ENCODE peak calls at places on chromosomes 16 and 17, in eight cellular contexts. One of them, this sample, is unnamed.

GRCh38 chr17:40582328-40582901 is 17.1 kb upstream of the CCR7 start:
- DNase-seq in astrocyte of the spinal cord: no peak
- DNase-seq in fibroblast of mammary gland: no peak
- DNase-seq in hepatocyte: no peak
- DNase-seq in prostate gland: peak
- DNase-seq in dorsolateral prefrontal cortex: no peak
- DNase-seq in stomach: peak
- DNase-seq in cardiac muscle cell: no peak
- DNase-seq in this sample: no peak

GRCh38 chr17:7932949-7933348 is 943 bp downstream of the CNTROB start:
- DNase-seq in astrocyte of the spinal cord: peak
- DNase-seq in cardiac muscle cell: peak
- DNase-seq in fibroblast of mammary gland: peak
- DNase-seq in dorsolateral prefrontal cortex: no peak
- DNase-seq in prostate gland: no peak
- DNase-seq in hepatocyte: peak
- DNase-seq in stomach: peak
- DNase-seq in this sample: peak

GRCh38 chr17:77087650-77088454 is 52.9 kb upstream of the SEC14L1 start:
- DNase-seq in dorsolateral prefrontal cortex: no peak
- DNase-seq in prostate gland: no peak
- DNase-seq in hepatocyte: no peak
- DNase-seq in cardiac muscle cell: no peak
- DNase-seq in astrocyte of the spinal cord: no peak
- DNase-seq in fibroblast of mammary gland: no peak
- DNase-seq in stomach: no peak
- DNase-seq in this sample: no peak

GRCh38 chr16:71383054-71383773 is 24.7 kb downstream of the CALB2 start:
- DNase-seq in hepatocyte: peak
- DNase-seq in fibroblast of mammary gland: peak
- DNase-seq in stomach: no peak
- DNase-seq in dorsolateral prefrontal cortex: no peak
- DNase-seq in prostate gland: no peak
- DNase-seq in cardiac muscle cell: peak
- DNase-seq in astrocyte of the spinal cord: no peak
- DNase-seq in this sample: peak

GRCh38 chr17:42525221-42525620 is 10.8 kb upstream of the NAGLU start:
- DNase-seq in cardiac muscle cell: no peak
- DNase-seq in dorsolateral prefrontal cortex: no peak
- DNase-seq in hepatocyte: no peak
- DNase-seq in astrocyte of the spinal cord: peak
- DNase-seq in prostate gland: no peak
- DNase-seq in stomach: no peak
- DNase-seq in fibroblast of mammary gland: peak
- DNase-seq in this sample: peak

GRCh38 chr16:82298472-82298871 is 128.4 kb upstream of the MPHOSPH6 start:
- DNase-seq in dorsolateral prefrontal cortex: no peak
- DNase-seq in prostate gland: no peak
- DNase-seq in cardiac muscle cell: no peak
- DNase-seq in stomach: no peak
- DNase-seq in astrocyte of the spinal cord: no peak
- DNase-seq in fibroblast of mammary gland: no peak
- DNase-seq in hepatocyte: no peak
- DNase-seq in this sample: no peak

GRCh38 chr17:36722121-36722902 is 120.9 kb downstream of the MRM1 start:
- DNase-seq in stomach: peak
- DNase-seq in fibroblast of mammary gland: peak
- DNase-seq in dorsolateral prefrontal cortex: peak
- DNase-seq in hepatocyte: peak
- DNase-seq in prostate gland: peak
- DNase-seq in cardiac muscle cell: peak
- DNase-seq in astrocyte of the spinal cord: peak
- DNase-seq in this sample: no peak

GRCh38 chr16:27685802-27686201 is 135.9 kb downstream of the KATNIP start:
- DNase-seq in cardiac muscle cell: peak
- DNase-seq in prostate gland: no peak
- DNase-seq in dorsolateral prefrontal cortex: no peak
- DNase-seq in astrocyte of the spinal cord: peak
- DNase-seq in stomach: no peak
- DNase-seq in fibroblast of mammary gland: peak
- DNase-seq in hepatocyte: no peak
- DNase-seq in this sample: peak

GRCh38 chr16:24288516-24288915 is 32.4 kb downstream of the CACNG3 start:
- DNase-seq in fibroblast of mammary gland: no peak
- DNase-seq in prostate gland: no peak
- DNase-seq in astrocyte of the spinal cord: no peak
- DNase-seq in dorsolateral prefrontal cortex: peak
- DNase-seq in hepatocyte: no peak
- DNase-seq in stomach: no peak
- DNase-seq in cardiac muscle cell: no peak
- DNase-seq in this sample: no peak

GRCh38 chr17:489758-490329 is 137.2 kb upstream of the RPH3AL start:
- DNase-seq in fibroblast of mammary gland: peak
- DNase-seq in astrocyte of the spinal cord: peak
- DNase-seq in dorsolateral prefrontal cortex: no peak
- DNase-seq in prostate gland: no peak
- DNase-seq in hepatocyte: peak
- DNase-seq in stomach: peak
- DNase-seq in cardiac muscle cell: peak
- DNase-seq in this sample: peak

GRCh38 chr16:64846966-64847365 is 274.9 kb downstream of the CDH11 start:
- DNase-seq in hepatocyte: no peak
- DNase-seq in cardiac muscle cell: no peak
- DNase-seq in astrocyte of the spinal cord: no peak
- DNase-seq in fibroblast of mammary gland: no peak
- DNase-seq in prostate gland: no peak
- DNase-seq in dorsolateral prefrontal cortex: no peak
- DNase-seq in stomach: no peak
- DNase-seq in this sample: no peak

GRCh38 chr16:13909872-13910303 is 10.1 kb upstream of the ERCC4 start:
- DNase-seq in dorsolateral prefrontal cortex: no peak
- DNase-seq in astrocyte of the spinal cord: peak
- DNase-seq in fibroblast of mammary gland: peak
- DNase-seq in stomach: peak
- DNase-seq in hepatocyte: peak
- DNase-seq in cardiac muscle cell: peak
- DNase-seq in prostate gland: peak
- DNase-seq in this sample: peak

GRCh38 chr17:4999429-5000093 is 1.8 kb downstream of the KIF1C start:
- DNase-seq in hepatocyte: no peak
- DNase-seq in dorsolateral prefrontal cortex: no peak
- DNase-seq in cardiac muscle cell: no peak
- DNase-seq in stomach: no peak
- DNase-seq in prostate gland: no peak
- DNase-seq in astrocyte of the spinal cord: no peak
- DNase-seq in fibroblast of mammary gland: no peak
- DNase-seq in this sample: no peak

GRCh38 chr17:4998027-4998665 is 396 bp downstream of the KIF1C start:
- DNase-seq in stomach: peak
- DNase-seq in cardiac muscle cell: no peak
- DNase-seq in dorsolateral prefrontal cortex: peak
- DNase-seq in fibroblast of mammary gland: no peak
- DNase-seq in hepatocyte: no peak
- DNase-seq in prostate gland: no peak
- DNase-seq in astrocyte of the spinal cord: peak
- DNase-seq in this sample: peak

GRCh38 chr17:5000237-5000639 is 2.5 kb downstream of the KIF1C start:
- DNase-seq in fibroblast of mammary gland: peak
- DNase-seq in prostate gland: no peak
- DNase-seq in cardiac muscle cell: peak
- DNase-seq in stomach: peak
- DNase-seq in astrocyte of the spinal cord: no peak
- DNase-seq in dorsolateral prefrontal cortex: no peak
- DNase-seq in hepatocyte: no peak
- DNase-seq in this sample: peak

GRCh38 chr17:4998666-4999428 is 1.1 kb downstream of the KIF1C start:
- DNase-seq in dorsolateral prefrontal cortex: no peak
- DNase-seq in astrocyte of the spinal cord: no peak
- DNase-seq in cardiac muscle cell: no peak
- DNase-seq in hepatocyte: peak
- DNase-seq in fibroblast of mammary gland: no peak
- DNase-seq in stomach: peak
- DNase-seq in prostate gland: no peak
- DNase-seq in this sample: no peak

GRCh38 chr17:4997302-4998026 is at the start of the genes INCA1 and KIF1C:
- DNase-seq in prostate gland: peak
- DNase-seq in cardiac muscle cell: peak
- DNase-seq in fibroblast of mammary gland: peak
- DNase-seq in hepatocyte: peak
- DNase-seq in astrocyte of the spinal cord: peak
- DNase-seq in dorsolateral prefrontal cortex: peak
- DNase-seq in stomach: peak
- DNase-seq in this sample: peak
- TF ChIP-seq CTCF in prostate gland: no peak
- TF ChIP-seq CTCF in cardiac muscle cell: no peak
- TF ChIP-seq CTCF in fibroblast of mammary gland: no peak
- TF ChIP-seq CTCF in hepatocyte: no peak
- TF ChIP-seq CTCF in astrocyte of the spinal cord: no peak
- TF ChIP-seq CTCF in dorsolateral prefrontal cortex: peak
- TF ChIP-seq CTCF in stomach: no peak
- TF ChIP-seq CTCF in this sample: no peak

GRCh38 chr16:87602005-87602790 is at the start of gene JPH3:
- DNase-seq in astrocyte of the spinal cord: no peak
- DNase-seq in dorsolateral prefrontal cortex: no peak
- DNase-seq in cardiac muscle cell: no peak
- DNase-seq in stomach: no peak
- DNase-seq in hepatocyte: peak
- DNase-seq in fibroblast of mammary gland: no peak
- DNase-seq in prostate gland: no peak
- DNase-seq in this sample: no peak
- H3K4me3 ChIP-seq in astrocyte of the spinal cord: no peak
- H3K4me3 ChIP-seq in dorsolateral prefrontal cortex: peak
- H3K4me3 ChIP-seq in cardiac muscle cell: peak
- H3K4me3 ChIP-seq in stomach: peak
- H3K4me3 ChIP-seq in hepatocyte: peak
- H3K4me3 ChIP-seq in fibroblast of mammary gland: no peak
- H3K4me3 ChIP-seq in prostate gland: no peak
- H3K4me3 ChIP-seq in this sample: no peak

GRCh38 chr16:88595101-88595500 is 24.9 kb downstream of the ZC3H18 start:
- DNase-seq in hepatocyte: no peak
- DNase-seq in fibroblast of mammary gland: no peak
- DNase-seq in astrocyte of the spinal cord: no peak
- DNase-seq in stomach: no peak
- DNase-seq in dorsolateral prefrontal cortex: no peak
- DNase-seq in cardiac muscle cell: no peak
- DNase-seq in prostate gland: no peak
- DNase-seq in this sample: no peak
- TF ChIP-seq CTCF in hepatocyte: no peak
- TF ChIP-seq CTCF in fibroblast of mammary gland: no peak
- TF ChIP-seq CTCF in astrocyte of the spinal cord: no peak
- TF ChIP-seq CTCF in stomach: no peak
- TF ChIP-seq CTCF in dorsolateral prefrontal cortex: no peak
- TF ChIP-seq CTCF in cardiac muscle cell: no peak
- TF ChIP-seq CTCF in prostate gland: no peak
- TF ChIP-seq CTCF in this sample: no peak

GRCh38 chr16:1430759-1431496 is at the start of gene PERCC1:
- DNase-seq in stomach: peak
- DNase-seq in cardiac muscle cell: no peak
- DNase-seq in astrocyte of the spinal cord: no peak
- DNase-seq in dorsolateral prefrontal cortex: no peak
- DNase-seq in fibroblast of mammary gland: no peak
- DNase-seq in hepatocyte: peak
- DNase-seq in prostate gland: peak
- DNase-seq in this sample: no peak
- H3K4me3 ChIP-seq in stomach: no peak
- H3K4me3 ChIP-seq in cardiac muscle cell: no peak
- H3K4me3 ChIP-seq in astrocyte of the spinal cord: no peak
- H3K4me3 ChIP-seq in dorsolateral prefrontal cortex: no peak
- H3K4me3 ChIP-seq in fibroblast of mammary gland: no peak
- H3K4me3 ChIP-seq in hepatocyte: no peak
- H3K4me3 ChIP-seq in prostate gland: peak
- H3K4me3 ChIP-seq in this sample: no peak

This sample was measured in AG10803.